ENCODE peak calls at places on chromosome 11, in six cellular contexts. One of them, this sample, is unnamed.

GRCh38 chr11:100876826-100877545 is 189.9 kb downstream of the ARHGAP42 start:
- DNase-seq in EL: peak
- DNase-seq in T-helper 1 cell: no peak
- DNase-seq in germinal center: no peak
- DNase-seq in uterus: no peak
- DNase-seq in DMS153: no peak
- DNase-seq in this sample: peak

GRCh38 chr11:60924110-60924905 is at the start of gene TMEM132A:
- DNase-seq in T-helper 1 cell: no peak
- DNase-seq in germinal center: no peak
- DNase-seq in uterus: peak
- DNase-seq in EL: peak
- DNase-seq in DMS153: peak
- DNase-seq in this sample: peak

GRCh38 chr11:124756753-124757227 is 4.7 kb upstream of the VSIG2 start:
- DNase-seq in DMS153: no peak
- DNase-seq in T-helper 1 cell: no peak
- DNase-seq in EL: no peak
- DNase-seq in uterus: no peak
- DNase-seq in germinal center: no peak
- DNase-seq in this sample: no peak

GRCh38 chr11:83280256-83280655 is 5.9 kb downstream of the CCDC90B start:
- DNase-seq in EL: peak
- DNase-seq in T-helper 1 cell: no peak
- DNase-seq in uterus: no peak
- DNase-seq in germinal center: no peak
- DNase-seq in DMS153: no peak
- DNase-seq in this sample: no peak

GRCh38 chr11:93031386-93031785 is 61.9 kb downstream of the MTNR1B start:
- DNase-seq in uterus: no peak
- DNase-seq in germinal center: no peak
- DNase-seq in EL: peak
- DNase-seq in DMS153: no peak
- DNase-seq in T-helper 1 cell: no peak
- DNase-seq in this sample: peak

GRCh38 chr11:7900686-7901085 is 30.4 kb downstream of the OR10A6 start:
- DNase-seq in uterus: no peak
- DNase-seq in T-helper 1 cell: no peak
- DNase-seq in germinal center: no peak
- DNase-seq in DMS153: no peak
- DNase-seq in EL: no peak
- DNase-seq in this sample: no peak

GRCh38 chr11:99277281-99277680 is 256.5 kb downstream of the CNTN5 start:
- DNase-seq in T-helper 1 cell: no peak
- DNase-seq in EL: no peak
- DNase-seq in germinal center: no peak
- DNase-seq in DMS153: no peak
- DNase-seq in uterus: no peak
- DNase-seq in this sample: no peak

GRCh38 chr11:64620286-64620962 is 29.4 kb downstream of the SLC22A12 start:
- DNase-seq in germinal center: no peak
- DNase-seq in DMS153: no peak
- DNase-seq in T-helper 1 cell: no peak
- DNase-seq in EL: no peak
- DNase-seq in uterus: peak
- DNase-seq in this sample: peak

GRCh38 chr11:13781153-13781552 is 112.7 kb downstream of the FAR1 start:
- DNase-seq in uterus: no peak
- DNase-seq in T-helper 1 cell: no peak
- DNase-seq in germinal center: no peak
- DNase-seq in EL: no peak
- DNase-seq in DMS153: peak
- DNase-seq in this sample: no peak

GRCh38 chr11:132681971-132682370 is 850.3 kb downstream of the OPCML start:
- DNase-seq in germinal center: no peak
- DNase-seq in DMS153: no peak
- DNase-seq in EL: no peak
- DNase-seq in uterus: no peak
- DNase-seq in T-helper 1 cell: no peak
- DNase-seq in this sample: no peak

GRCh38 chr11:3198815-3199214 is 19.8 kb downstream of the MRGPRG start:
- DNase-seq in EL: no peak
- DNase-seq in DMS153: no peak
- DNase-seq in germinal center: no peak
- DNase-seq in T-helper 1 cell: no peak
- DNase-seq in uterus: no peak
- DNase-seq in this sample: no peak

GRCh38 chr11:74025467-74026166 is 16.7 kb upstream of the UCP3 start:
- DNase-seq in DMS153: no peak
- DNase-seq in uterus: no peak
- DNase-seq in T-helper 1 cell: no peak
- DNase-seq in germinal center: no peak
- DNase-seq in EL: peak
- DNase-seq in this sample: peak

GRCh38 chr11:95453616-95454118 is 222.7 kb upstream of the SESN3 start:
- DNase-seq in T-helper 1 cell: no peak
- DNase-seq in germinal center: no peak
- DNase-seq in uterus: no peak
- DNase-seq in EL: no peak
- DNase-seq in DMS153: peak
- DNase-seq in this sample: peak

GRCh38 chr11:108122166-108122628 is 830 bp downstream of the ACAT1 start:
- DNase-seq in DMS153: no peak
- DNase-seq in uterus: peak
- DNase-seq in T-helper 1 cell: no peak
- DNase-seq in EL: peak
- DNase-seq in germinal center: no peak
- DNase-seq in this sample: peak

GRCh38 chr11:86637976-86638375 is 34.4 kb downstream of the ME3 start:
- DNase-seq in EL: peak
- DNase-seq in uterus: no peak
- DNase-seq in T-helper 1 cell: no peak
- DNase-seq in DMS153: no peak
- DNase-seq in germinal center: no peak
- DNase-seq in this sample: no peak

GRCh38 chr11:2975594-2975993 is 16.5 kb downstream of the NAP1L4 start:
- DNase-seq in germinal center: peak
- DNase-seq in DMS153: no peak
- DNase-seq in T-helper 1 cell: peak
- DNase-seq in uterus: no peak
- DNase-seq in EL: peak
- DNase-seq in this sample: peak

GRCh38 chr11:69280994-69281393 is 13.0 kb upstream of the MYEOV start:
- DNase-seq in germinal center: no peak
- DNase-seq in DMS153: no peak
- DNase-seq in EL: peak
- DNase-seq in T-helper 1 cell: no peak
- DNase-seq in uterus: no peak
- DNase-seq in this sample: peak

This sample was measured in GM23248.